ENCODE peak calls at places on chromosomes 2 and 18, in seven cellular contexts. Y is A673; F is small intestine; W is cardiac muscle cell; B is tibial nerve; M is effector memory CD4-positive, alpha-beta T cell; E is NT2/D1. P is an unnamed sample.
A peak's percentile ranks its signal among the peaks of the same experiment; 100 is the strongest.

GRCh38 chr2:166419616-166419934 is 43.8 kb upstream of the SCN9A start:
- DNase-seq in Y (peak; percentile 64), F (no peak), W (peak; percentile 67), B (no peak), M (no peak), E (peak; percentile 1), P (no peak)

GRCh38 chr2:63861220-63861822 is 19.6 kb downstream of the UGP2 start:
- DNase-seq in Y (peak; percentile 75), F (peak; percentile 68), W (peak; percentile 81), B (peak; percentile 74), M (peak; percentile 11), E (no peak), P (peak; percentile 69)

GRCh38 chr18:74351354-74351753 is 35.7 kb downstream of the C18orf63 start:
- DNase-seq in Y (no peak), F (no peak), W (peak; percentile 61), B (no peak), M (no peak), E (no peak), P (no peak)

GRCh38 chr2:31213063-31213882 is 4.0 kb downstream of the CAPN14 start:
- DNase-seq in Y (no peak), F (no peak), W (peak; percentile 52), B (no peak), M (no peak), E (no peak), P (no peak)

GRCh38 chr2:101981484-101981883 is 10.3 kb upstream of the IL1R2 start:
- DNase-seq in Y (no peak), F (no peak), W (no peak), B (no peak), M (no peak), E (no peak), P (no peak)

GRCh38 chr2:196316050-196316430 is 144.7 kb upstream of the STK17B start:
- DNase-seq in Y (no peak), F (no peak), W (no peak), B (no peak), M (no peak), E (no peak), P (no peak)

GRCh38 chr2:67974564-67975430 is 88.0 kb downstream of the C1D start:
- DNase-seq in Y (peak; percentile 22), F (no peak), W (peak; percentile 57), B (peak; percentile 32), M (no peak), E (no peak), P (peak; percentile 47)

GRCh38 chr2:38601463-38602135 is 1.1 kb downstream of the HNRNPLL start:
- DNase-seq in Y (peak; percentile 40), F (no peak), W (peak; percentile 56), B (no peak), M (no peak), E (no peak), P (no peak)

GRCh38 chr2:1147873-1148612 is 197.4 kb downstream of the SNTG2 start:
- DNase-seq in Y (no peak), F (no peak), W (no peak), B (no peak), M (no peak), E (no peak), P (no peak)

GRCh38 chr2:10884530-10885478 is 26.9 kb upstream of the KCNF1 start:
- DNase-seq in Y (peak; percentile 97), F (no peak), W (no peak), B (no peak), M (no peak), E (no peak), P (peak; percentile 13)

GRCh38 chr2:113886479-113887383 is 3.2 kb upstream of the ACTR3 start:
- DNase-seq in Y (no peak), F (no peak), W (peak; percentile 83), B (peak; percentile 27), M (no peak), E (no peak), P (peak; percentile 44)

GRCh38 chr2:123826729-123827271 is 198.3 kb upstream of the CNTNAP5 start:
- DNase-seq in Y (no peak), F (no peak), W (no peak), B (no peak), M (no peak), E (no peak), P (no peak)
- H3K9me3 ChIP-seq in Y (no peaks in the 10 kb centered on the region), F (peaks cover 1% of the 10 kb centered on the region), W (no peaks in the 10 kb centered on the region), B (no peaks in the 10 kb centered on the region), M (no peaks in the 10 kb centered on the region), E (peaks cover 14% of the 10 kb centered on the region), P (peaks cover 6% of the 10 kb centered on the region)

GRCh38 chr2:48266698-48267097 is 263.3 kb upstream of the STON1 start:
- DNase-seq in Y (no peak), F (no peak), W (no peak), B (no peak), M (no peak), E (no peak), P (no peak)
- H3K4me3 ChIP-seq in Y (no peak overlapping the region), F (no peak overlapping the region), W (no peak overlapping the region), B (no peak overlapping the region), M (no peak overlapping the region), E (no peak overlapping the region), P (no peak overlapping the region)

GRCh38 chr2:159091381-159091780 is 122.9 kb downstream of the TANC1 start:
- DNase-seq in Y (peak; percentile 87), F (no peak), W (peak; percentile 83), B (no peak), M (no peak), E (no peak), P (no peak)

GRCh38 chr2:159088906-159089305 is 120.5 kb downstream of the TANC1 start:
- DNase-seq in Y (no peak), F (no peak), W (no peak), B (no peak), M (no peak), E (no peak), P (no peak)

GRCh38 chr2:159089543-159089942 is 121.1 kb downstream of the TANC1 start:
- DNase-seq in Y (no peak), F (no peak), W (no peak), B (no peak), M (no peak), E (no peak), P (no peak)

GRCh38 chr2:159091981-159092380 is 123.5 kb downstream of the TANC1 start:
- DNase-seq in Y (peak; percentile 47), F (peak; percentile 31), W (no peak), B (no peak), M (no peak), E (no peak), P (no peak)

DNA sequence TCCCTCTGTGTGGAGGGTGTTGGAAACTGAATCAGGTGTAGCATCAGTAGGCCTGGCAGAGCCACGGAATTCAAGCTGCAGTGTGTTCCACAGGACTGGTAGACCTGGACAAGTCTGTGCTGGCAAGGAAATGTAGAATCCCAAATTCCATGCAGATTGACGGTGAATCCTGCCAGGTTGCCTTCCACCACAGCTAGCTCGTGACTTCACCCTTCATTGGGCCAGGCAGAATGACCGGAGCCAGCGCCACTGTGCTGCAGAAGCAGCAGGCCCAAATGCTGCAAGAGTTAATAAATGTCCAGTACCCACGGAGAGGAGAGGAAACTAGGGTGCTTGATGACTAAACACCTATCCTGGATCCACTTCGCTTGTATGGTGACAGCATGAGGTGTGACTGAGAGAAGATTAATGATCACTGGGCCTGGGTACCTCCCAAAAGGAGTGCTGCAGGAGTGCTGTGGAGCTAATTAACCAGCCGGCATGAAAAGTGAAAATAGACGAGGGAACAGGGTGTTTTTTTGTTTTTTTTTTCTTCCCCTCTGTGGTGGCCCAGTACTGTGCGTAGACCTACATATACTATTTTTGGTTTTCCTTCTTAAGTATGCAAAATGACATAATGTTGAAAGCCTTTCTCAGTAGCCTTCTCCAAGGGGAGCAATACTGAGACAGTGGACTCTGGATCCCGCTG is 122.2 kb downstream of the TANC1 start:
- DNase-seq in Y (peak; percentile 58), F (no peak), W (peak; percentile 54), B (no peak), M (no peak), E (no peak), P (no peak)
- H3K4me1 ChIP-seq in Y (peaks cover 56% of the 10 kb centered on the region), F (peaks cover 14% of the 10 kb centered on the region), W (peaks cover 41% of the 10 kb centered on the region), B (no peaks in the 10 kb centered on the region), M (peaks cover 11% of the 10 kb centered on the region), E (no peaks in the 10 kb centered on the region), P (peaks cover 61% of the 10 kb centered on the region)

GRCh38 chr18:80012714-80013113 is 21.5 kb upstream of the RBFA start:
- DNase-seq in Y (no peak), F (no peak), W (no peak), B (no peak), M (no peak), E (no peak), P (no peak)
- H3K9me3 ChIP-seq in Y (no peaks in the 10 kb centered on the region), F (no peaks in the 10 kb centered on the region), W (no peaks in the 10 kb centered on the region), B (peaks cover 5% of the 10 kb centered on the region), M (no peaks in the 10 kb centered on the region), E (no peaks in the 10 kb centered on the region), P (no peaks in the 10 kb centered on the region)

GRCh38 chr18:48137354-48138208 is 207.1 kb upstream of the SMAD2 start:
- DNase-seq in Y (no peak), F (no peak), W (no peak), B (no peak), M (no peak), E (no peak), P (no peak)
- H3K4me3 ChIP-seq in Y (no peak overlapping the region), F (no peak overlapping the region), W (peak overlapping the region; percentile 43), B (peak overlapping the region; percentile 47), M (peak overlapping the region; percentile 22), E (peak overlapping the region; percentile 40), P (peak overlapping the region; percentile 54)

DNA sequence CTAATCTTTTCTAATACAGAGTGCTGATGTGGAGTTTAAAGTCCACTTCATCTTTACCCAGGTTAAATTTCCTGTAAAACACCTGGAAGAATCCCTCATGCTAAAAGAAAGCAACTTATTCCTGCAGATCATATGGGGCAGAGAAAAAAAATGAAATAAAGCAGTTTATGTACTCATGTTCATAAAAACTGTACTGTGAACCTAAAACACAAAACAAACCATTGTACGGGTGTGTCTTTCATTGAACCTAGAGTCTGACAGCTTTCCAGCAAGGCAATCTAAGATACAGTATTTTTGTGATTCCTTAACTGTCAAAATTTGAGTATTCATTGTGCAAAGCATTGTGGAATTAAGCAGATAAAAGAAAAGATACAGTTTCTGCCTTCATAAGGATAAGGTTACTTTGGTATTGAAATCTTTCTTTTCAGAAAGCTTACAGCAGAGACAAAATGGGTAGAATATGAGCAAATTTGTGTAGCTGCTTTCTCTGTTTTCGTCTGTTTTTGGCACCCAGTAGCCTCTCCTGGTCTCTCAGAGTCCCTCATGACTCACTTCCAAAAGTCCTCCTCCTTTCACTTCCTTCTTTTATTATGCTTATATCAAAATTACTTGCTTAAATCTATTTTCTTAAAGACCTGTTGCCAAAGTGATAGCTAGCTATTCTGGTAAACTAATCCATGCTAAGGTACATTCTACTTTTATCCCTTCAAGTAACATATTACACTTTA is 26.8 kb upstream of the GLS start:
- DNase-seq in Y (no peak), F (peak; percentile 63), W (peak; percentile 39), B (no peak), M (no peak), E (no peak), P (no peak)
- H3K4me1 ChIP-seq in Y (peaks cover under 1% of the 10 kb centered on the region), F (no peaks in the 10 kb centered on the region), W (peaks cover 5% of the 10 kb centered on the region), B (no peaks in the 10 kb centered on the region), M (no peaks in the 10 kb centered on the region), E (no peaks in the 10 kb centered on the region), P (peaks cover 10% of the 10 kb centered on the region)

P was measured in tibial artery.